ENCODE peak calls at places on chromosomes 6 and 20, in six cellular contexts. One of them, this sample, is unnamed.

GRCh38 chr6:30463651-30464618 is 25.4 kb upstream of the HLA-E start:
- DNase-seq in iPS DF 6.9: no peak
- DNase-seq in prostate gland: no peak
- DNase-seq in HepG2: peak
- DNase-seq in fibroblast of lung: peak
- DNase-seq in dorsolateral prefrontal cortex: no peak
- DNase-seq in this sample: peak

GRCh38 chr20:35093245-35093884 is 758 bp upstream of the TRPC4AP start:
- DNase-seq in iPS DF 6.9: no peak
- DNase-seq in prostate gland: no peak
- DNase-seq in HepG2: no peak
- DNase-seq in fibroblast of lung: peak
- DNase-seq in dorsolateral prefrontal cortex: no peak
- DNase-seq in this sample: no peak

GRCh38 chr6:83883240-83883639 is 23.8 kb downstream of the CYB5R4 start:
- DNase-seq in iPS DF 6.9: no peak
- DNase-seq in prostate gland: no peak
- DNase-seq in HepG2: no peak
- DNase-seq in fibroblast of lung: no peak
- DNase-seq in dorsolateral prefrontal cortex: no peak
- DNase-seq in this sample: no peak

GRCh38 chr6:25103603-25104002 is 167.8 kb upstream of the RIPOR2 start:
- DNase-seq in iPS DF 6.9: no peak
- DNase-seq in prostate gland: no peak
- DNase-seq in HepG2: no peak
- DNase-seq in fibroblast of lung: no peak
- DNase-seq in dorsolateral prefrontal cortex: no peak
- DNase-seq in this sample: no peak

GRCh38 chr20:49747707-49748524 is 34.2 kb upstream of the B4GALT5 start:
- DNase-seq in iPS DF 6.9: no peak
- DNase-seq in prostate gland: peak
- DNase-seq in HepG2: peak
- DNase-seq in fibroblast of lung: peak
- DNase-seq in dorsolateral prefrontal cortex: peak
- DNase-seq in this sample: no peak

GRCh38 chr6:168061269-168062210 is 17.5 kb downstream of the FRMD1 start:
- DNase-seq in iPS DF 6.9: no peak
- DNase-seq in prostate gland: peak
- DNase-seq in HepG2: no peak
- DNase-seq in fibroblast of lung: no peak
- DNase-seq in dorsolateral prefrontal cortex: no peak
- DNase-seq in this sample: no peak

GRCh38 chr20:5510446-5510845 is 193.7 kb upstream of the PROKR2 start:
- DNase-seq in iPS DF 6.9: no peak
- DNase-seq in prostate gland: no peak
- DNase-seq in HepG2: no peak
- DNase-seq in fibroblast of lung: no peak
- DNase-seq in dorsolateral prefrontal cortex: no peak
- DNase-seq in this sample: no peak

GRCh38 chr6:125188037-125188436 is 34.5 kb downstream of the TPD52L1 start:
- DNase-seq in iPS DF 6.9: no peak
- DNase-seq in prostate gland: no peak
- DNase-seq in HepG2: no peak
- DNase-seq in fibroblast of lung: peak
- DNase-seq in dorsolateral prefrontal cortex: no peak
- DNase-seq in this sample: no peak

GRCh38 chr6:169160091-169160854 is 93.4 kb downstream of the THBS2 start:
- DNase-seq in iPS DF 6.9: no peak
- DNase-seq in prostate gland: no peak
- DNase-seq in HepG2: no peak
- DNase-seq in fibroblast of lung: no peak
- DNase-seq in dorsolateral prefrontal cortex: no peak
- DNase-seq in this sample: no peak

GRCh38 chr20:31908424-31908823 is 38.0 kb downstream of the TTLL9 start:
- DNase-seq in iPS DF 6.9: no peak
- DNase-seq in prostate gland: no peak
- DNase-seq in HepG2: no peak
- DNase-seq in fibroblast of lung: no peak
- DNase-seq in dorsolateral prefrontal cortex: no peak
- DNase-seq in this sample: no peak

GRCh38 chr20:39822667-39823066 is 860.5 kb downstream of the DHX35 start:
- DNase-seq in iPS DF 6.9: no peak
- DNase-seq in prostate gland: no peak
- DNase-seq in HepG2: no peak
- DNase-seq in fibroblast of lung: peak
- DNase-seq in dorsolateral prefrontal cortex: no peak
- DNase-seq in this sample: no peak

GRCh38 chr6:1593286-1593957 is 16.3 kb upstream of the FOXC1 start:
- DNase-seq in iPS DF 6.9: no peak
- DNase-seq in prostate gland: no peak
- DNase-seq in HepG2: no peak
- DNase-seq in fibroblast of lung: no peak
- DNase-seq in dorsolateral prefrontal cortex: no peak
- DNase-seq in this sample: no peak

GRCh38 chr6:1839315-1839714 is 229.6 kb downstream of the FOXC1 start:
- DNase-seq in iPS DF 6.9: no peak
- DNase-seq in prostate gland: no peak
- DNase-seq in HepG2: no peak
- DNase-seq in fibroblast of lung: no peak
- DNase-seq in dorsolateral prefrontal cortex: no peak
- DNase-seq in this sample: no peak

GRCh38 chr6:146026873-146027272 is 2.0 kb upstream of the GRM1 start:
- DNase-seq in iPS DF 6.9: no peak
- DNase-seq in prostate gland: no peak
- DNase-seq in HepG2: no peak
- DNase-seq in fibroblast of lung: no peak
- DNase-seq in dorsolateral prefrontal cortex: peak
- DNase-seq in this sample: no peak

GRCh38 chr20:45104786-45105185 is 3.9 kb upstream of the KCNS1 start:
- DNase-seq in iPS DF 6.9: no peak
- DNase-seq in prostate gland: no peak
- DNase-seq in HepG2: no peak
- DNase-seq in fibroblast of lung: peak
- DNase-seq in dorsolateral prefrontal cortex: no peak
- DNase-seq in this sample: no peak

GRCh38 chr20:36613974-36614373 is 8.4 kb downstream of the RAB5IF start:
- DNase-seq in iPS DF 6.9: no peak
- DNase-seq in prostate gland: peak
- DNase-seq in HepG2: no peak
- DNase-seq in fibroblast of lung: no peak
- DNase-seq in dorsolateral prefrontal cortex: peak
- DNase-seq in this sample: no peak

GRCh38 chr6:73309784-73310502 is 44.1 kb downstream of the DPPA5 start:
- DNase-seq in iPS DF 6.9: no peak
- DNase-seq in prostate gland: peak
- DNase-seq in HepG2: no peak
- DNase-seq in fibroblast of lung: peak
- DNase-seq in dorsolateral prefrontal cortex: peak
- DNase-seq in this sample: no peak

GRCh38 chr20:60957621-60958020 is 294.4 kb upstream of the CDH4 start:
- DNase-seq in iPS DF 6.9: no peak
- DNase-seq in prostate gland: no peak
- DNase-seq in HepG2: no peak
- DNase-seq in fibroblast of lung: no peak
- DNase-seq in dorsolateral prefrontal cortex: no peak
- DNase-seq in this sample: no peak

GRCh38 chr6:10745116-10745515 is 2.5 kb upstream of the TMEM14B start:
- DNase-seq in iPS DF 6.9: no peak
- DNase-seq in prostate gland: no peak
- DNase-seq in HepG2: no peak
- DNase-seq in fibroblast of lung: no peak
- DNase-seq in dorsolateral prefrontal cortex: no peak
- DNase-seq in this sample: no peak

GRCh38 chr6:152750694-152751093 is at the start of gene VIP:
- DNase-seq in iPS DF 6.9: peak
- DNase-seq in prostate gland: no peak
- DNase-seq in HepG2: peak
- DNase-seq in fibroblast of lung: peak
- DNase-seq in dorsolateral prefrontal cortex: no peak
- DNase-seq in this sample: no peak

GRCh38 chr6:37171141-37171969 is 1.4 kb downstream of the PIM1 start:
- DNase-seq in iPS DF 6.9: no peak
- DNase-seq in prostate gland: peak
- DNase-seq in HepG2: no peak
- DNase-seq in fibroblast of lung: peak
- DNase-seq in dorsolateral prefrontal cortex: peak
- DNase-seq in this sample: no peak

GRCh38 chr6:95279641-95280040 is 297.7 kb upstream of the MANEA start:
- DNase-seq in iPS DF 6.9: no peak
- DNase-seq in prostate gland: no peak
- DNase-seq in HepG2: no peak
- DNase-seq in fibroblast of lung: no peak
- DNase-seq in dorsolateral prefrontal cortex: no peak
- DNase-seq in this sample: no peak

GRCh38 chr6:38350882-38351281 is 288.8 kb downstream of the BTBD9 start:
- DNase-seq in iPS DF 6.9: no peak
- DNase-seq in prostate gland: no peak
- DNase-seq in HepG2: no peak
- DNase-seq in fibroblast of lung: peak
- DNase-seq in dorsolateral prefrontal cortex: no peak
- DNase-seq in this sample: no peak

GRCh38 chr6:154732538-154732823 is 735 bp upstream of the SCAF8 start:
- DNase-seq in iPS DF 6.9: no peak
- DNase-seq in prostate gland: no peak
- DNase-seq in HepG2: no peak
- DNase-seq in fibroblast of lung: no peak
- DNase-seq in dorsolateral prefrontal cortex: no peak
- DNase-seq in this sample: no peak

GRCh38 chr6:42279966-42280629 is 62.4 kb upstream of the MRPS10 start:
- DNase-seq in iPS DF 6.9: no peak
- DNase-seq in prostate gland: peak
- DNase-seq in HepG2: no peak
- DNase-seq in fibroblast of lung: peak
- DNase-seq in dorsolateral prefrontal cortex: no peak
- DNase-seq in this sample: no peak

GRCh38 chr6:11317885-11318771 is 85.7 kb upstream of the NEDD9 start:
- DNase-seq in iPS DF 6.9: no peak
- DNase-seq in prostate gland: no peak
- DNase-seq in HepG2: peak
- DNase-seq in fibroblast of lung: peak
- DNase-seq in dorsolateral prefrontal cortex: no peak
- DNase-seq in this sample: no peak

GRCh38 chr6:156809034-156809433 is 31.9 kb downstream of the ARID1B start:
- DNase-seq in iPS DF 6.9: no peak
- DNase-seq in prostate gland: no peak
- DNase-seq in HepG2: no peak
- DNase-seq in fibroblast of lung: peak
- DNase-seq in dorsolateral prefrontal cortex: no peak
- DNase-seq in this sample: no peak

GRCh38 chr20:53611449-53611894 is 17.8 kb upstream of the ZNF217 start:
- DNase-seq in iPS DF 6.9: no peak
- DNase-seq in prostate gland: no peak
- DNase-seq in HepG2: no peak
- DNase-seq in fibroblast of lung: peak
- DNase-seq in dorsolateral prefrontal cortex: no peak
- DNase-seq in this sample: no peak

GRCh38 chr6:13769655-13770053 is 44.7 kb downstream of the MCUR1 start:
- DNase-seq in iPS DF 6.9: peak
- DNase-seq in prostate gland: no peak
- DNase-seq in HepG2: no peak
- DNase-seq in fibroblast of lung: no peak
- DNase-seq in dorsolateral prefrontal cortex: no peak
- DNase-seq in this sample: no peak

GRCh38 chr6:170288091-170288631 is 2.7 kb downstream of the DLL1 start:
- DNase-seq in iPS DF 6.9: no peak
- DNase-seq in prostate gland: no peak
- DNase-seq in HepG2: no peak
- DNase-seq in fibroblast of lung: no peak
- DNase-seq in dorsolateral prefrontal cortex: no peak
- DNase-seq in this sample: no peak

GRCh38 chr6:170286934-170287265 is 4.0 kb downstream of the DLL1 start:
- DNase-seq in iPS DF 6.9: no peak
- DNase-seq in prostate gland: no peak
- DNase-seq in HepG2: no peak
- DNase-seq in fibroblast of lung: no peak
- DNase-seq in dorsolateral prefrontal cortex: no peak
- DNase-seq in this sample: no peak

GRCh38 chr6:170286246-170286933 is 4.5 kb downstream of the DLL1 start:
- DNase-seq in iPS DF 6.9: no peak
- DNase-seq in prostate gland: no peak
- DNase-seq in HepG2: no peak
- DNase-seq in fibroblast of lung: peak
- DNase-seq in dorsolateral prefrontal cortex: no peak
- DNase-seq in this sample: no peak

GRCh38 chr6:170289108-170289931 is 1.6 kb downstream of the DLL1 start:
- DNase-seq in iPS DF 6.9: no peak
- DNase-seq in prostate gland: no peak
- DNase-seq in HepG2: no peak
- DNase-seq in fibroblast of lung: no peak
- DNase-seq in dorsolateral prefrontal cortex: no peak
- DNase-seq in this sample: no peak

DNA sequence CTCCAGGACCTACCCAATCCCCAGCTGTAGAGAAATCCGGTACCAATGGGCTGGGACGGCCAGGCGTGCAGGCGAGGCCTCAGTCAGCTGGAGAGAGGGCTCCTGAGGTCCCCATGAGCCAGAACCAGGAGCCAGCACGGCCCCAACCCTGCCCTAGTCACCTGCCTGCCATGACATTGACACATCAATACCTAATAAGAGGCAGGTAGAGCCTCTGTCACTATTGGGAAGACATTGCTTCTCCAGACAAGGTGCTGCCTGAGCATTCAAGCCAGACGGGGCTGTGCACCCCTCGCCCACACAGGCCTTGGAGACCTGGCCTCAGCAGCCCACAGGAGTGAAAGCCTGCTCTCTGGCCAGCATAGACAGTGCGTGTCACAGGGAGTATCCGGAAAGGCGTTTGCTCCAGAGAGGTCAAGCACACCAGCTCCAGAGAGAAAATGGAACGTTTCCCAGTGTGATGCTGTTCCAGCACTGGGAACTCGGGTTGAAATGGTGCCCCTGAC is 3.5 kb downstream of the DLL1 start:
- DNase-seq in iPS DF 6.9: no peak
- DNase-seq in prostate gland: no peak
- DNase-seq in HepG2: no peak
- DNase-seq in fibroblast of lung: no peak
- DNase-seq in dorsolateral prefrontal cortex: no peak
- DNase-seq in this sample: no peak
- H3K4me3 ChIP-seq in iPS DF 6.9: no peak
- H3K4me3 ChIP-seq in prostate gland: no peak
- H3K4me3 ChIP-seq in HepG2: no peak
- H3K4me3 ChIP-seq in fibroblast of lung: peak
- H3K4me3 ChIP-seq in dorsolateral prefrontal cortex: peak
- H3K4me3 ChIP-seq in this sample: no peak

GRCh38 chr6:109515781-109516409 is 32.9 kb upstream of the ZBTB24 start:
- DNase-seq in iPS DF 6.9: no peak
- DNase-seq in prostate gland: no peak
- DNase-seq in HepG2: no peak
- DNase-seq in fibroblast of lung: peak
- DNase-seq in dorsolateral prefrontal cortex: no peak
- DNase-seq in this sample: no peak
- H3K4me3 ChIP-seq in iPS DF 6.9: no peak
- H3K4me3 ChIP-seq in prostate gland: no peak
- H3K4me3 ChIP-seq in HepG2: no peak
- H3K4me3 ChIP-seq in fibroblast of lung: no peak
- H3K4me3 ChIP-seq in dorsolateral prefrontal cortex: no peak
- H3K4me3 ChIP-seq in this sample: no peak

GRCh38 chr20:42955713-42956112 is 234.0 kb downstream of the PTPRT start:
- DNase-seq in iPS DF 6.9: no peak
- DNase-seq in prostate gland: no peak
- DNase-seq in HepG2: no peak
- DNase-seq in fibroblast of lung: no peak
- DNase-seq in dorsolateral prefrontal cortex: no peak
- DNase-seq in this sample: no peak
- H3K4me3 ChIP-seq in iPS DF 6.9: no peak
- H3K4me3 ChIP-seq in prostate gland: no peak
- H3K4me3 ChIP-seq in HepG2: no peak
- H3K4me3 ChIP-seq in fibroblast of lung: no peak
- H3K4me3 ChIP-seq in dorsolateral prefrontal cortex: no peak
- H3K4me3 ChIP-seq in this sample: no peak

GRCh38 chr6:100785982-100786381 is 95.1 kb downstream of the ASCC3 start:
- DNase-seq in iPS DF 6.9: no peak
- DNase-seq in prostate gland: no peak
- DNase-seq in HepG2: no peak
- DNase-seq in fibroblast of lung: no peak
- DNase-seq in dorsolateral prefrontal cortex: no peak
- DNase-seq in this sample: no peak
- H3K4me3 ChIP-seq in iPS DF 6.9: no peak
- H3K4me3 ChIP-seq in prostate gland: no peak
- H3K4me3 ChIP-seq in HepG2: no peak
- H3K4me3 ChIP-seq in fibroblast of lung: no peak
- H3K4me3 ChIP-seq in dorsolateral prefrontal cortex: no peak
- H3K4me3 ChIP-seq in this sample: no peak